ENCODE peak calls at places on chromosomes 16 and 17, in eight cellular contexts. One of them, this sample, is unnamed.

GRCh38 chr16:15539197-15539596 is 103.8 kb downstream of the MARF1 start:
- DNase-seq in body of pancreas: no peak
- DNase-seq in hepatocyte: no peak
- DNase-seq in ascending aorta: no peak
- DNase-seq in testis: no peak
- DNase-seq in cardiac muscle cell: no peak
- DNase-seq in heart right ventricle: no peak
- DNase-seq in SJSA1: no peak
- DNase-seq in this sample: no peak

GRCh38 chr17:45070001-45070400 is 8.9 kb downstream of the NMT1 start:
- DNase-seq in body of pancreas: no peak
- DNase-seq in hepatocyte: no peak
- DNase-seq in ascending aorta: no peak
- DNase-seq in testis: no peak
- DNase-seq in cardiac muscle cell: no peak
- DNase-seq in heart right ventricle: no peak
- DNase-seq in SJSA1: no peak
- DNase-seq in this sample: no peak

GRCh38 chr17:67813803-67814180 is 11.5 kb upstream of the BPTF start:
- DNase-seq in body of pancreas: no peak
- DNase-seq in hepatocyte: no peak
- DNase-seq in ascending aorta: no peak
- DNase-seq in testis: no peak
- DNase-seq in cardiac muscle cell: no peak
- DNase-seq in heart right ventricle: no peak
- DNase-seq in SJSA1: no peak
- DNase-seq in this sample: no peak

GRCh38 chr16:68291227-68291626 is 19.5 kb downstream of the SLC7A6OS start:
- DNase-seq in body of pancreas: no peak
- DNase-seq in hepatocyte: no peak
- DNase-seq in ascending aorta: no peak
- DNase-seq in testis: no peak
- DNase-seq in cardiac muscle cell: no peak
- DNase-seq in heart right ventricle: no peak
- DNase-seq in SJSA1: no peak
- DNase-seq in this sample: no peak

GRCh38 chr17:75010683-75011406 is 1.6 kb upstream of the MRPL58 start:
- DNase-seq in body of pancreas: peak; percentile 62
- DNase-seq in hepatocyte: peak; percentile 76
- DNase-seq in ascending aorta: no peak
- DNase-seq in testis: no peak
- DNase-seq in cardiac muscle cell: peak; percentile 38
- DNase-seq in heart right ventricle: peak; percentile 81
- DNase-seq in SJSA1: no peak
- DNase-seq in this sample: peak; percentile 37

GRCh38 chr16:88486398-88487123 is 33.5 kb downstream of the ZFPM1 start:
- DNase-seq in body of pancreas: no peak
- DNase-seq in hepatocyte: no peak
- DNase-seq in ascending aorta: no peak
- DNase-seq in testis: no peak
- DNase-seq in cardiac muscle cell: no peak
- DNase-seq in heart right ventricle: no peak
- DNase-seq in SJSA1: no peak
- DNase-seq in this sample: no peak

GRCh38 chr16:30395155-30395991 is at the start of gene ZNF48:
- DNase-seq in body of pancreas: peak; percentile 92
- DNase-seq in hepatocyte: peak; percentile 97
- DNase-seq in ascending aorta: no peak
- DNase-seq in testis: peak; percentile 91
- DNase-seq in cardiac muscle cell: peak; percentile 94
- DNase-seq in heart right ventricle: peak; percentile 88
- DNase-seq in SJSA1: peak; percentile 86
- DNase-seq in this sample: peak; percentile 95

GRCh38 chr16:50190292-50190691 is 37.2 kb downstream of the TENT4B start:
- DNase-seq in body of pancreas: no peak
- DNase-seq in hepatocyte: no peak
- DNase-seq in ascending aorta: no peak
- DNase-seq in testis: no peak
- DNase-seq in cardiac muscle cell: no peak
- DNase-seq in heart right ventricle: no peak
- DNase-seq in SJSA1: no peak
- DNase-seq in this sample: no peak

GRCh38 chr17:50071692-50072091 is 15.8 kb downstream of the ITGA3 start:
- DNase-seq in body of pancreas: no peak
- DNase-seq in hepatocyte: no peak
- DNase-seq in ascending aorta: no peak
- DNase-seq in testis: no peak
- DNase-seq in cardiac muscle cell: no peak
- DNase-seq in heart right ventricle: no peak
- DNase-seq in SJSA1: no peak
- DNase-seq in this sample: no peak

GRCh38 chr16:73877148-73877547 is 419.5 kb upstream of the PSMD7 start:
- DNase-seq in body of pancreas: no peak
- DNase-seq in hepatocyte: no peak
- DNase-seq in ascending aorta: no peak
- DNase-seq in testis: no peak
- DNase-seq in cardiac muscle cell: no peak
- DNase-seq in heart right ventricle: no peak
- DNase-seq in SJSA1: no peak
- DNase-seq in this sample: no peak

GRCh38 chr17:37820313-37821024 is 75.6 kb upstream of the HNF1B start:
- DNase-seq in body of pancreas: no peak
- DNase-seq in hepatocyte: no peak
- DNase-seq in ascending aorta: no peak
- DNase-seq in testis: no peak
- DNase-seq in cardiac muscle cell: no peak
- DNase-seq in heart right ventricle: no peak
- DNase-seq in SJSA1: no peak
- DNase-seq in this sample: no peak

GRCh38 chr17:49513616-49514373 is 18.7 kb downstream of the NGFR start:
- DNase-seq in body of pancreas: no peak
- DNase-seq in hepatocyte: no peak
- DNase-seq in ascending aorta: no peak
- DNase-seq in testis: peak; percentile 74
- DNase-seq in cardiac muscle cell: no peak
- DNase-seq in heart right ventricle: peak; percentile 67
- DNase-seq in SJSA1: no peak
- DNase-seq in this sample: no peak

GRCh38 chr17:38605852-38606645 is at the start of gene SRCIN1:
- DNase-seq in body of pancreas: peak; percentile 72
- DNase-seq in hepatocyte: peak; percentile 84
- DNase-seq in ascending aorta: no peak
- DNase-seq in testis: peak; percentile 69
- DNase-seq in cardiac muscle cell: peak; percentile 13
- DNase-seq in heart right ventricle: no peak
- DNase-seq in SJSA1: no peak
- DNase-seq in this sample: peak; percentile 46

GRCh38 chr17:70067104-70067503 is 7.9 kb upstream of the KCNJ16 start:
- DNase-seq in body of pancreas: no peak
- DNase-seq in hepatocyte: no peak
- DNase-seq in ascending aorta: no peak
- DNase-seq in testis: no peak
- DNase-seq in cardiac muscle cell: no peak
- DNase-seq in heart right ventricle: no peak
- DNase-seq in SJSA1: no peak
- DNase-seq in this sample: no peak

GRCh38 chr17:77281904-77282367 is 141.2 kb downstream of the SEC14L1 start:
- DNase-seq in body of pancreas: no peak
- DNase-seq in hepatocyte: peak; percentile 62
- DNase-seq in ascending aorta: no peak
- DNase-seq in testis: no peak
- DNase-seq in cardiac muscle cell: peak; percentile 40
- DNase-seq in heart right ventricle: no peak
- DNase-seq in SJSA1: no peak
- DNase-seq in this sample: no peak

GRCh38 chr17:64686705-64687104 is 24.6 kb upstream of the SMURF2 start:
- DNase-seq in body of pancreas: no peak
- DNase-seq in hepatocyte: no peak
- DNase-seq in ascending aorta: no peak
- DNase-seq in testis: no peak
- DNase-seq in cardiac muscle cell: no peak
- DNase-seq in heart right ventricle: no peak
- DNase-seq in SJSA1: no peak
- DNase-seq in this sample: no peak

DNA sequence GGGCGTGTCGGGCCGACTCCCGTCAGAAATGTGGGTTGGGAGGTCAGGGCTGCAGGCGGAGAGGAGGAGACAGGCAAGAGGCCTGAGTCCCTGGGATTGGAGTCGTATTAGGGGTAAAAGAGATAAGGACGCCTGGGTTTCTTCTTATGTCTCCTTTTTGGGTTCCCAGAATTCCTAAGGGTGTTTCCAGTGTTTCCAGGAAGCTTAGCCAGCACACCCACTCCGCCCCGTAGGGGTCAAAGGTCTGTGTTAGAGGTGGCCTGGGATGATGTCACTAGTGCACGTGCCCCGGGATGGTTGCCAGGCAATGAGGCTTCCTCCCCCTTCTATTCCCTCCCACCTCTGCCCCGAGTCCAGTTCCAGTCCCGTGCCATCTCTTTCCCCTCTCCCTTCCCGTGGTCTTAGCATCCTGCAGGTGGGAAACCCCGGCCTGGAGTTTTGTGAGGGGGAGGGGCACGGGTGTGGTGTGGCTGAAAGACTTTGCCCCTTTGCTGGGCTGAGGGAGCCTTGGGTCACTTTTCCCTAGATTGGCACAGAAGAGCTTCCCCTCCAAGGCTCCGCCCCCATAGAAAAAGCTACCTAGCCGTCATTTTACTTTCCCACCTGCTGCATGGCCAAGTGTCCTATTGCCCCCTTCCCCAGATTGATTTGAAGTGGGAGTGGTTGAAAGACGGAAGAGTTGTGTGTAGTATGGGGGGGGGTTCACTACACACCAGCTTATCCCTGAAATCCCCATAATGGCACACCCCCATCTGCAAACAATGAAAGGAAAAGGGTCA is 2.8 kb downstream of the KDM6B start:
- DNase-seq in body of pancreas: peak; percentile 99
- DNase-seq in hepatocyte: peak; percentile 98
- DNase-seq in ascending aorta: peak; percentile 59
- DNase-seq in testis: peak; percentile 97
- DNase-seq in cardiac muscle cell: peak; percentile 99
- DNase-seq in heart right ventricle: peak; percentile 95
- DNase-seq in SJSA1: peak; percentile 81
- DNase-seq in this sample: peak; percentile 95
- H3K4me1 ChIP-seq in body of pancreas: peaks cover 47% of the 10 kb centered on the region
- H3K4me1 ChIP-seq in hepatocyte: peaks cover 36% of the 10 kb centered on the region
- H3K4me1 ChIP-seq in ascending aorta: peaks cover 8% of the 10 kb centered on the region
- H3K4me1 ChIP-seq in testis: peaks cover 46% of the 10 kb centered on the region
- H3K4me1 ChIP-seq in cardiac muscle cell: peaks cover 29% of the 10 kb centered on the region
- H3K4me1 ChIP-seq in heart right ventricle: peaks cover 55% of the 10 kb centered on the region
- H3K4me1 ChIP-seq in SJSA1: peaks cover 47% of the 10 kb centered on the region
- H3K4me1 ChIP-seq in this sample: peaks cover 13% of the 10 kb centered on the region

DNA sequence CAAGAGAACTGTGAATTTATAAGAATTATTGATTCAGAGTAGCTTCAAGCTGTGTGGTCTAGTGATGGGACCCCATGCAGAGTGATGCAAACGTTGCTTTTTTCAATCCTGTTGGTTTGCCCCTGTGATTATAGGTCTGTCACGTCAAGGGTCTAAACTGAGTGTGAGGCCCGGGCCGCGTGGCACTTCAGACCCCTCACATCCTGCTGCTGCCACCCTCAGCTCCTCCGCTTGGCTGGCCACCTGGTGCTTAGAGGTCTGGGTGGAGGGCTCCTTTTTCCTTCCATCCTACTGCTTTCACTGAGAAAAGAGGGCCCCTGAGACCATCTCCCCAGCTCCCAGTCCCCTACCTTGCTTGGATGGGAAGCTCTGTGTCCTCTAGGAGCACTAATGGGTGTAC is 12.0 kb downstream of the MYL4 start:
- DNase-seq in body of pancreas: no peak
- DNase-seq in hepatocyte: no peak
- DNase-seq in ascending aorta: no peak
- DNase-seq in testis: no peak
- DNase-seq in cardiac muscle cell: no peak
- DNase-seq in heart right ventricle: no peak
- DNase-seq in SJSA1: no peak
- DNase-seq in this sample: no peak
- H3K4me1 ChIP-seq in body of pancreas: peaks cover 23% of the 10 kb centered on the region
- H3K4me1 ChIP-seq in hepatocyte: peaks cover 15% of the 10 kb centered on the region
- H3K4me1 ChIP-seq in ascending aorta: peaks cover 8% of the 10 kb centered on the region
- H3K4me1 ChIP-seq in testis: peaks cover 24% of the 10 kb centered on the region
- H3K4me1 ChIP-seq in cardiac muscle cell: peaks cover 70% of the 10 kb centered on the region
- H3K4me1 ChIP-seq in heart right ventricle: peaks cover 39% of the 10 kb centered on the region
- H3K4me1 ChIP-seq in SJSA1: peaks cover 33% of the 10 kb centered on the region
- H3K4me1 ChIP-seq in this sample: peaks cover 23% of the 10 kb centered on the region

GRCh38 chr16:87471278-87472141 is 21.3 kb downstream of the ZCCHC14 start:
- DNase-seq in body of pancreas: no peak
- DNase-seq in hepatocyte: peak; percentile 56
- DNase-seq in ascending aorta: no peak
- DNase-seq in testis: no peak
- DNase-seq in cardiac muscle cell: no peak
- DNase-seq in heart right ventricle: no peak
- DNase-seq in SJSA1: no peak
- DNase-seq in this sample: no peak

GRCh38 chr16:87468550-87468949 is 24.3 kb downstream of the ZCCHC14 start:
- DNase-seq in body of pancreas: no peak
- DNase-seq in hepatocyte: no peak
- DNase-seq in ascending aorta: no peak
- DNase-seq in testis: no peak
- DNase-seq in cardiac muscle cell: no peak
- DNase-seq in heart right ventricle: no peak
- DNase-seq in SJSA1: no peak
- DNase-seq in this sample: peak; percentile 21

GRCh38 chr16:87469186-87469585 is 23.6 kb downstream of the ZCCHC14 start:
- DNase-seq in body of pancreas: no peak
- DNase-seq in hepatocyte: no peak
- DNase-seq in ascending aorta: no peak
- DNase-seq in testis: peak; percentile 34
- DNase-seq in cardiac muscle cell: no peak
- DNase-seq in heart right ventricle: no peak
- DNase-seq in SJSA1: no peak
- DNase-seq in this sample: no peak

GRCh38 chr16:87472142-87472778 is 20.6 kb downstream of the ZCCHC14 start:
- DNase-seq in body of pancreas: no peak
- DNase-seq in hepatocyte: no peak
- DNase-seq in ascending aorta: no peak
- DNase-seq in testis: no peak
- DNase-seq in cardiac muscle cell: no peak
- DNase-seq in heart right ventricle: no peak
- DNase-seq in SJSA1: no peak
- DNase-seq in this sample: no peak

GRCh38 chr16:87470332-87470731 is 22.5 kb downstream of the ZCCHC14 start:
- DNase-seq in body of pancreas: no peak
- DNase-seq in hepatocyte: no peak
- DNase-seq in ascending aorta: no peak
- DNase-seq in testis: no peak
- DNase-seq in cardiac muscle cell: no peak
- DNase-seq in heart right ventricle: no peak
- DNase-seq in SJSA1: no peak
- DNase-seq in this sample: no peak
- H3K4me1 ChIP-seq in body of pancreas: peaks cover 36% of the 10 kb centered on the region
- H3K4me1 ChIP-seq in hepatocyte: peaks cover 44% of the 10 kb centered on the region
- H3K4me1 ChIP-seq in ascending aorta: peaks cover 29% of the 10 kb centered on the region
- H3K4me1 ChIP-seq in testis: peaks cover 34% of the 10 kb centered on the region
- H3K4me1 ChIP-seq in cardiac muscle cell: peaks cover 21% of the 10 kb centered on the region
- H3K4me1 ChIP-seq in heart right ventricle: peaks cover 80% of the 10 kb centered on the region
- H3K4me1 ChIP-seq in SJSA1: peaks cover 18% of the 10 kb centered on the region
- H3K4me1 ChIP-seq in this sample: peaks cover 5% of the 10 kb centered on the region

DNA sequence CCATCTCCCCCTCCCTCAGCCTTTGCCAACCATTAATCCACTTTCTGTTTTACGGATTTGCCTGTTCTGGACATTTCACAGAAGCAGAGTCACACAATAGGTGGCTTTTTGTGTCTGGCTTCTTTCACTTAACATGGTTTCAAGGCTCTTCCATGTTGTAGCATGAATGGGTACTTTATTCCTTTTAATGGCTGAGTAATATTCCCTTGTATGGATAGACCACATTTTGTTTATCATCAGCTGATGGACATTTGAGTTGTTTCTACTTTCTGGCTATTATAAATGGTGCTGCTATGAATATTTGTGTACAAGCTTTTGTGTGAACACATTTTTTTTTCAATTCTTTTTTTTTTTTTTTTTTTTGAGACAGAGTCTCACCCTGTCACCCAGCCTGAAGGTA is 175.6 kb upstream of the RPH3AL start:
- DNase-seq in body of pancreas: no peak
- DNase-seq in hepatocyte: no peak
- DNase-seq in ascending aorta: no peak
- DNase-seq in testis: no peak
- DNase-seq in cardiac muscle cell: no peak
- DNase-seq in heart right ventricle: no peak
- DNase-seq in SJSA1: no peak
- DNase-seq in this sample: no peak
- H3K4me1 ChIP-seq in body of pancreas: no peaks in the 10 kb centered on the region
- H3K4me1 ChIP-seq in hepatocyte: no peaks in the 10 kb centered on the region
- H3K4me1 ChIP-seq in ascending aorta: no peaks in the 10 kb centered on the region
- H3K4me1 ChIP-seq in testis: no peaks in the 10 kb centered on the region
- H3K4me1 ChIP-seq in cardiac muscle cell: no peaks in the 10 kb centered on the region
- H3K4me1 ChIP-seq in heart right ventricle: peaks cover 11% of the 10 kb centered on the region
- H3K4me1 ChIP-seq in SJSA1: no peaks in the 10 kb centered on the region
- H3K4me1 ChIP-seq in this sample: no peaks in the 10 kb centered on the region

This sample was measured in SJCRH30.